ENCODE peak calls at places on chromosomes 4 and X, in eight cellular contexts. H is IMR-90, T is WTC11, P is A549, Y is SK-N-SH, F is HepG2, V is H1, S is GM12878. L is an unnamed sample.

GRCh38 chrX:117972681-117973080 is 143.9 kb downstream of the KLHL13 start:
- DNase-seq in H (peak), T (peak), V (no peak), F (no peak), P (no peak), Y (no peak), S (no peak), L (no peak)

GRCh38 chr4:123232439-123232838 is 164.2 kb upstream of the SPRY1 start:
- DNase-seq in V (no peak), F (no peak), S (no peak), H (peak), P (no peak), T (no peak), Y (no peak), L (no peak)

GRCh38 chr4:105058177-105058812 is 88.4 kb upstream of the TET2 start:
- DNase-seq in H (peak), V (no peak), S (peak), P (no peak), Y (no peak), T (no peak), F (no peak), L (peak)

GRCh38 chrX:136209016-136209738 is 42.0 kb downstream of the MAP7D3 start:
- DNase-seq in T (peak), Y (peak), V (no peak), P (peak), F (no peak), H (peak), S (no peak), L (peak)

GRCh38 chr4:46329118-46329976 is 60.6 kb downstream of the GABRA2 start:
- DNase-seq in T (peak), V (peak), Y (peak), S (no peak), H (peak), P (peak), F (peak), L (peak)

GRCh38 chr4:70844180-70844579 is 4.5 kb upstream of the GRSF1 start:
- DNase-seq in H (no peak), P (no peak), S (peak), F (no peak), Y (no peak), T (no peak), V (no peak), L (no peak)

GRCh38 chr4:10582059-10582686 is 102.4 kb downstream of the CLNK start:
- DNase-seq in H (peak), S (no peak), T (no peak), F (peak), Y (peak), P (peak), V (no peak), L (peak)

GRCh38 chrX:101260435-101260834 is 30.7 kb downstream of the TAF7L start:
- DNase-seq in P (peak), F (peak), V (no peak), T (peak), H (no peak), S (no peak), Y (no peak), L (peak)

GRCh38 chrX:68763481-68763880 is 65.3 kb upstream of the EFNB1 start:
- DNase-seq in P (no peak), S (no peak), Y (no peak), V (no peak), F (no peak), T (no peak), H (no peak), L (no peak)
- TF ChIP-seq USF2 in P (no peak), S (no peak), Y (no peak), V (no peak), F (no peak), T (no peak), H (no peak), L (no peak)

DNA sequence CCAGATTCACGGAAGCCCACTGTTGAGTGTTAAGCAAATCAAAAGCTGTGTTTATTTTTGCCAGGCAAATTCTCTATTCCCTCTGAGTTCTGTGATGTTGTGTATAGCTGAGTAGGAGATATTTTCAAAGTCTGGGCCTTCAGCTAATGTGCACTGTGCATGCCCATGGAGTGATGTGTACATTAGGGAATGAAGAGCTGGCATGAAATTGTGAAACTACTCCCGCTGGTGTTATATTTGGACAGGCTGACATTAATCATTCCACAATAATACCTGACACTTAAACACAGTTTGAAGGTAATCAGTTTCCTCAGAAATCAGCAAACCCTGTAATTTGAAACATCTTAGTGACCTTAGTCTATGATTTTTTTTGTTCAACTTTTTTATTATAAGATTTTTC is 88.1 kb upstream of the MBNL3 start:
- DNase-seq in P (no peak), F (no peak), T (no peak), V (no peak), H (no peak), S (no peak), Y (no peak), L (no peak)
- TF ChIP-seq USF2 in P (no peak), F (no peak), T (no peak), V (no peak), H (no peak), S (no peak), Y (no peak), L (no peak)

GRCh38 chr4:186689476-186689875 is 34.2 kb downstream of the FAT1 start:
- DNase-seq in T (no peak), F (no peak), Y (no peak), P (no peak), S (no peak), V (no peak), H (no peak), L (no peak)
- TF ChIP-seq USF2 in T (no peak), F (no peak), Y (no peak), P (no peak), S (no peak), V (no peak), H (no peak), L (no peak)

DNA sequence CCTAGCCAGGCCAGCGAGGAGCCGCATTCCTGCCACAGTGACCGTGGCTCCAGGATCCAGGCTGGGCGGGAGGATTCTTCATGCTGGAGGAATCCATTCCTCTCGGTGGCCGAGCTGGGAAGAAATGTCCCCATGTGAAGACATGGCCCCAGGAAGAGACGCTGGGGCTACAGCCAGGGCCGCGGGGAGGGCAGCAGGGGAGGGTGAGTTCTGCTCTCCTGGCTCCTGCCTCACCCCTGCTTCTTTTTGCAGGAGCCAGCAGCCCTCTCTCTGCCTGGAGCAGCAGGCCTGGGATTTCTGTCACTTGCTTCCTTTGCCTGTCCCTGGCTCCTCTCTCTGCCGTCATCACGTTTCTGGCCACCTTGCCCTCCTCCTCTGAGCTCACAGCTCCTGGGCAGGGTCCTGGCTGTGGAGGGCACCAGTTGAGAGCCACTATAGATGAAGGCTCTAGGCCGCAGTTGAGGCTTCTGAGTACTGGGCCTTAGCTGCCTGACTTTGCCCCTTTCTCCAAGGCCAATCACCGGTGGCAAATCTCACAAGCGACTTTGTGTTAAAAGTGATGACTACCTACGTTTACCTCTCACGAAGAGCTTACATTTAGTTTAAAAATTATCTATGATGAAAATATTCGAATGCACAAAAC is 48.3 kb downstream of the ENPP6 start:
- DNase-seq in S (no peak), V (no peak), H (no peak), F (no peak), Y (no peak), T (no peak), P (no peak), L (no peak)
- TF ChIP-seq USF2 in S (no peak), V (no peak), H (no peak), F (no peak), Y (no peak), T (no peak), P (no peak), L (no peak)

GRCh38 chr4:182582245-182582644 is 334.9 kb downstream of the DCTD start:
- DNase-seq in P (no peak), Y (no peak), H (no peak), V (no peak), T (no peak), S (no peak), F (no peak), L (no peak)
- TF ChIP-seq USF2 in P (no peak), Y (no peak), H (no peak), V (no peak), T (no peak), S (no peak), F (no peak), L (no peak)